ENCODE peak calls at places on chromosomes 2 and 18, in ten cellular contexts. One of them, this sample, is unnamed.

GRCh38 chr18:10437837-10438236 is 16.6 kb upstream of the APCDD1 start:
- DNase-seq in EL: no peak
- DNase-seq in HuH-7.5: no peak
- DNase-seq in stimulated activated CD4-positive, alpha-beta T cell treated with anti-CD3 and anti-CD28 coated beads, Interleukin-1b, Interleukin-23, amount 100 ng/mL, for 24 hours: no peak
- DNase-seq in cardiac muscle cell: no peak
- DNase-seq in astrocyte of the spinal cord: no peak
- DNase-seq in pulmonary artery endothelial cell: no peak
- DNase-seq in HEK293T: no peak
- DNase-seq in D341Med: no peak
- DNase-seq in GM12891: no peak
- DNase-seq in this sample: no peak

GRCh38 chr18:64191069-64191468 is 42.2 kb upstream of the LINC00305 start:
- DNase-seq in HuH-7.5: no peak
- DNase-seq in HEK293T: no peak
- DNase-seq in pulmonary artery endothelial cell: no peak
- DNase-seq in astrocyte of the spinal cord: no peak
- DNase-seq in GM12891: no peak
- DNase-seq in stimulated activated CD4-positive, alpha-beta T cell treated with anti-CD3 and anti-CD28 coated beads, Interleukin-1b, Interleukin-23, amount 100 ng/mL, for 24 hours: no peak
- DNase-seq in EL: no peak
- DNase-seq in D341Med: no peak
- DNase-seq in cardiac muscle cell: no peak
- DNase-seq in this sample: no peak

GRCh38 chr2:120558892-120559291 is 176.8 kb upstream of the GLI2 start:
- DNase-seq in D341Med: no peak
- DNase-seq in GM12891: no peak
- DNase-seq in HEK293T: no peak
- DNase-seq in astrocyte of the spinal cord: no peak
- DNase-seq in HuH-7.5: no peak
- DNase-seq in stimulated activated CD4-positive, alpha-beta T cell treated with anti-CD3 and anti-CD28 coated beads, Interleukin-1b, Interleukin-23, amount 100 ng/mL, for 24 hours: no peak
- DNase-seq in cardiac muscle cell: no peak
- DNase-seq in EL: no peak
- DNase-seq in pulmonary artery endothelial cell: no peak
- DNase-seq in this sample: no peak

GRCh38 chr18:2526320-2526719 is 45.0 kb downstream of the METTL4 start:
- DNase-seq in HuH-7.5: no peak
- DNase-seq in GM12891: no peak
- DNase-seq in cardiac muscle cell: no peak
- DNase-seq in astrocyte of the spinal cord: no peak
- DNase-seq in EL: no peak
- DNase-seq in D341Med: no peak
- DNase-seq in HEK293T: no peak
- DNase-seq in pulmonary artery endothelial cell: no peak
- DNase-seq in stimulated activated CD4-positive, alpha-beta T cell treated with anti-CD3 and anti-CD28 coated beads, Interleukin-1b, Interleukin-23, amount 100 ng/mL, for 24 hours: no peak
- DNase-seq in this sample: no peak

GRCh38 chr2:191301971-191302370 is 56.8 kb downstream of the MYO1B start:
- DNase-seq in stimulated activated CD4-positive, alpha-beta T cell treated with anti-CD3 and anti-CD28 coated beads, Interleukin-1b, Interleukin-23, amount 100 ng/mL, for 24 hours: no peak
- DNase-seq in EL: no peak
- DNase-seq in astrocyte of the spinal cord: no peak
- DNase-seq in cardiac muscle cell: no peak
- DNase-seq in D341Med: no peak
- DNase-seq in GM12891: no peak
- DNase-seq in pulmonary artery endothelial cell: no peak
- DNase-seq in HuH-7.5: no peak
- DNase-seq in HEK293T: no peak
- DNase-seq in this sample: no peak

GRCh38 chr2:172985139-172985874 is 90.3 kb upstream of the MAP3K20 start:
- DNase-seq in astrocyte of the spinal cord: peak
- DNase-seq in stimulated activated CD4-positive, alpha-beta T cell treated with anti-CD3 and anti-CD28 coated beads, Interleukin-1b, Interleukin-23, amount 100 ng/mL, for 24 hours: no peak
- DNase-seq in pulmonary artery endothelial cell: no peak
- DNase-seq in EL: peak
- DNase-seq in D341Med: no peak
- DNase-seq in GM12891: no peak
- DNase-seq in cardiac muscle cell: no peak
- DNase-seq in HEK293T: no peak
- DNase-seq in HuH-7.5: no peak
- DNase-seq in this sample: no peak

GRCh38 chr2:10120938-10121574 is 1.5 kb upstream of the RRM2 start:
- DNase-seq in GM12891: no peak
- DNase-seq in astrocyte of the spinal cord: peak
- DNase-seq in pulmonary artery endothelial cell: no peak
- DNase-seq in cardiac muscle cell: peak
- DNase-seq in HuH-7.5: no peak
- DNase-seq in HEK293T: no peak
- DNase-seq in D341Med: no peak
- DNase-seq in EL: peak
- DNase-seq in stimulated activated CD4-positive, alpha-beta T cell treated with anti-CD3 and anti-CD28 coated beads, Interleukin-1b, Interleukin-23, amount 100 ng/mL, for 24 hours: no peak
- DNase-seq in this sample: peak

GRCh38 chr2:165725421-165725820 is 68.6 kb downstream of the GALNT3 start:
- DNase-seq in pulmonary artery endothelial cell: peak
- DNase-seq in D341Med: no peak
- DNase-seq in astrocyte of the spinal cord: peak
- DNase-seq in HuH-7.5: no peak
- DNase-seq in HEK293T: no peak
- DNase-seq in GM12891: no peak
- DNase-seq in stimulated activated CD4-positive, alpha-beta T cell treated with anti-CD3 and anti-CD28 coated beads, Interleukin-1b, Interleukin-23, amount 100 ng/mL, for 24 hours: no peak
- DNase-seq in EL: peak
- DNase-seq in cardiac muscle cell: peak
- DNase-seq in this sample: no peak

This sample was measured in colonic mucosa.